ENCODE peak calls at places on chromosomes 7 and 10, in five cellular contexts. E is stimulated activated naive CD4-positive, alpha-beta T cell; N is caudate nucleus; S is aorta; Y is C1 segment of cervical spinal cord. W is an unnamed sample.
A peak's percentile ranks its signal among the peaks of the same experiment; 100 is the strongest.

GRCh38 chr10:398954-399353 is 263.7 kb downstream of the ZMYND11 start:
- DNase-seq in N (no peak), Y (no peak), S (no peak), E (no peak), W (no peak)

GRCh38 chr7:131745645-131746248 is 189.3 kb upstream of the PODXL start:
- DNase-seq in S (no peak), N (no peak), E (no peak), Y (no peak), W (peak; percentile 4)

GRCh38 chr7:38190010-38190409 is 12.0 kb downstream of the STARD3NL start:
- DNase-seq in Y (no peak), S (no peak), E (no peak), N (no peak), W (no peak)

GRCh38 chr10:96673318-96674099 is 46.8 kb downstream of the PIK3AP1 start:
- DNase-seq in S (peak; percentile 73), N (no peak), Y (no peak), E (no peak), W (peak; percentile 60)

GRCh38 chr10:15320522-15321203 is 50.4 kb downstream of the FAM171A1 start:
- DNase-seq in Y (no peak), N (no peak), S (no peak), E (no peak), W (no peak)

GRCh38 chr7:132771301-132771730 is 195.0 kb upstream of the PLXNA4 start:
- DNase-seq in Y (peak; percentile 19), E (peak; percentile 74), S (no peak), N (no peak), W (no peak)

GRCh38 chr7:151876899-151877777 is at the start of gene PRKAG2:
- DNase-seq in E (peak; percentile 73), S (peak; percentile 84), Y (peak; percentile 45), N (peak; percentile 42), W (no peak)

GRCh38 chr7:47578581-47579270 is 3.2 kb downstream of the TNS3 start:
- DNase-seq in E (no peak), S (peak; percentile 64), N (no peak), Y (no peak), W (no peak)

GRCh38 chr7:21938463-21938862 is 7.2 kb downstream of the CDCA7L start:
- DNase-seq in N (no peak), E (no peak), Y (no peak), S (no peak), W (no peak)

GRCh38 chr7:108045154-108045553 is 42.2 kb upstream of the LAMB1 start:
- DNase-seq in E (no peak), Y (no peak), S (no peak), N (no peak), W (no peak)

GRCh38 chr7:17129218-17129617 is 169.2 kb upstream of the AHR start:
- DNase-seq in Y (no peak), N (no peak), S (no peak), E (no peak), W (no peak)

GRCh38 chr10:20017961-20018360 is 201.7 kb downstream of the PLXDC2 start:
- DNase-seq in E (no peak), Y (no peak), S (no peak), N (no peak), W (no peak)

GRCh38 chr7:152103691-152104090 is 78.2 kb downstream of the GALNT11 start:
- DNase-seq in N (no peak), S (no peak), Y (no peak), E (no peak), W (no peak)

GRCh38 chr10:32041290-32042028 is 14.8 kb downstream of the KIF5B start:
- DNase-seq in E (no peak), Y (no peak), N (no peak), S (no peak), W (no peak)

GRCh38 chr10:22550732-22551131 is 163.6 kb downstream of the PIP4K2A start:
- DNase-seq in E (peak; percentile 42), Y (no peak), S (no peak), N (no peak), W (no peak)

GRCh38 chr7:33754933-33755928 is 150.1 kb upstream of the BMPER start:
- DNase-seq in E (no peak), N (no peak), Y (no peak), S (no peak), W (no peak)

GRCh38 chr7:111090834-111091233 is at the start of gene LRRN3:
- DNase-seq in Y (peak; percentile 90), N (peak; percentile 11), E (peak; percentile 6), S (peak; percentile 45), W (no peak)

GRCh38 chr10:23293145-23293724 is 51.4 kb downstream of the C10orf67 start:
- DNase-seq in S (no peak), Y (no peak), N (no peak), E (no peak), W (no peak)

GRCh38 chr7:152989889-152990380 is 230.4 kb downstream of the ACTR3B start:
- DNase-seq in Y (no peak), N (no peak), E (no peak), S (no peak), W (no peak)

GRCh38 chr7:45610019-45610418 is 35.9 kb downstream of the ADCY1 start:
- DNase-seq in E (no peak), N (no peak), Y (no peak), S (no peak), W (no peak)

GRCh38 chr10:88944813-88945212 is 7.8 kb downstream of the ACTA2 start:
- DNase-seq in E (no peak), S (no peak), N (no peak), Y (no peak), W (no peak)

GRCh38 chr7:80427218-80427617 is 84.6 kb downstream of the GNAT3 start:
- DNase-seq in E (no peak), N (no peak), Y (no peak), S (no peak), W (no peak)

GRCh38 chr10:69007260-69007659 is 18.7 kb downstream of the KIFBP start:
- DNase-seq in Y (no peak), N (no peak), E (no peak), S (no peak), W (no peak)

W was measured in kidney epithelial cell.